ENCODE peak calls at places on chromosomes 7 and 10, in six cellular contexts. One of them, this sample, is unnamed.

GRCh38 chr7:108147031-108147563 is 16.9 kb upstream of the LAMB4 start:
- DNase-seq in IMR-90: no peak
- DNase-seq in H1: no peak
- DNase-seq in mesendoderm: no peak
- DNase-seq in mesenchymal stem cell: no peak
- DNase-seq in trophoblast cell: no peak
- DNase-seq in this sample: no peak

GRCh38 chr10:79375321-79376077 is 28.2 kb downstream of the PPIF start:
- DNase-seq in IMR-90: peak
- DNase-seq in H1: peak
- DNase-seq in mesendoderm: peak
- DNase-seq in mesenchymal stem cell: peak
- DNase-seq in trophoblast cell: no peak
- DNase-seq in this sample: no peak

GRCh38 chr7:19587291-19587690 is 121.5 kb downstream of the POLR1F start:
- DNase-seq in IMR-90: no peak
- DNase-seq in H1: no peak
- DNase-seq in mesendoderm: peak
- DNase-seq in mesenchymal stem cell: no peak
- DNase-seq in trophoblast cell: no peak
- DNase-seq in this sample: no peak

GRCh38 chr7:105268056-105268455 is 120.7 kb downstream of the SRPK2 start:
- DNase-seq in IMR-90: peak
- DNase-seq in H1: no peak
- DNase-seq in mesendoderm: no peak
- DNase-seq in mesenchymal stem cell: peak
- DNase-seq in trophoblast cell: peak
- DNase-seq in this sample: no peak

GRCh38 chr7:20786779-20787651 is at the start of gene SP8:
- DNase-seq in IMR-90: peak
- DNase-seq in H1: peak
- DNase-seq in mesendoderm: peak
- DNase-seq in mesenchymal stem cell: peak
- DNase-seq in trophoblast cell: peak
- DNase-seq in this sample: peak

GRCh38 chr10:77946084-77946483 is 19.5 kb upstream of the DLG5 start:
- DNase-seq in IMR-90: no peak
- DNase-seq in H1: no peak
- DNase-seq in mesendoderm: no peak
- DNase-seq in mesenchymal stem cell: no peak
- DNase-seq in trophoblast cell: no peak
- DNase-seq in this sample: no peak

GRCh38 chr10:75926763-75927162 is 495.3 kb downstream of the LRMDA start:
- DNase-seq in IMR-90: peak
- DNase-seq in H1: no peak
- DNase-seq in mesendoderm: peak
- DNase-seq in mesenchymal stem cell: no peak
- DNase-seq in trophoblast cell: peak
- DNase-seq in this sample: no peak

GRCh38 chr7:88218836-88219605 is 817 bp downstream of the SRI start:
- DNase-seq in IMR-90: peak
- DNase-seq in H1: no peak
- DNase-seq in mesendoderm: peak
- DNase-seq in mesenchymal stem cell: peak
- DNase-seq in trophoblast cell: peak
- DNase-seq in this sample: no peak

GRCh38 chr7:135715673-135716072 is 12.3 kb downstream of the SLC13A4 start:
- DNase-seq in IMR-90: no peak
- DNase-seq in H1: no peak
- DNase-seq in mesendoderm: no peak
- DNase-seq in mesenchymal stem cell: no peak
- DNase-seq in trophoblast cell: no peak
- DNase-seq in this sample: no peak

GRCh38 chr7:44284216-44284615 is 41.2 kb downstream of the CAMK2B start:
- DNase-seq in IMR-90: peak
- DNase-seq in H1: peak
- DNase-seq in mesendoderm: no peak
- DNase-seq in mesenchymal stem cell: no peak
- DNase-seq in trophoblast cell: no peak
- DNase-seq in this sample: no peak

GRCh38 chr10:45000138-45000763 is 472 bp upstream of the ZNF22 start:
- DNase-seq in IMR-90: peak
- DNase-seq in H1: peak
- DNase-seq in mesendoderm: peak
- DNase-seq in mesenchymal stem cell: peak
- DNase-seq in trophoblast cell: peak
- DNase-seq in this sample: no peak

GRCh38 chr10:74047304-74047703 is 49.4 kb downstream of the VCL start:
- DNase-seq in IMR-90: peak
- DNase-seq in H1: no peak
- DNase-seq in mesendoderm: no peak
- DNase-seq in mesenchymal stem cell: peak
- DNase-seq in trophoblast cell: no peak
- DNase-seq in this sample: no peak

GRCh38 chr10:79286318-79286951 is 60.8 kb upstream of the PPIF start:
- DNase-seq in IMR-90: peak
- DNase-seq in H1: no peak
- DNase-seq in mesendoderm: no peak
- DNase-seq in mesenchymal stem cell: peak
- DNase-seq in trophoblast cell: peak
- DNase-seq in this sample: no peak

GRCh38 chr7:138875794-138876193 is 77.8 kb upstream of the ATP6V0A4 start:
- DNase-seq in IMR-90: peak
- DNase-seq in H1: no peak
- DNase-seq in mesendoderm: no peak
- DNase-seq in mesenchymal stem cell: peak
- DNase-seq in trophoblast cell: peak
- DNase-seq in this sample: no peak

GRCh38 chr7:31882187-31882586 is 188.0 kb downstream of the PDE1C start:
- DNase-seq in IMR-90: no peak
- DNase-seq in H1: no peak
- DNase-seq in mesendoderm: peak
- DNase-seq in mesenchymal stem cell: no peak
- DNase-seq in trophoblast cell: no peak
- DNase-seq in this sample: no peak

GRCh38 chr7:17046666-17047065 is 164.9 kb upstream of the AGR3 start:
- DNase-seq in IMR-90: no peak
- DNase-seq in H1: no peak
- DNase-seq in mesendoderm: no peak
- DNase-seq in mesenchymal stem cell: no peak
- DNase-seq in trophoblast cell: no peak
- DNase-seq in this sample: no peak

GRCh38 chr10:42866115-42866995 is 83.8 kb downstream of the BMS1 start:
- DNase-seq in IMR-90: peak
- DNase-seq in H1: peak
- DNase-seq in mesendoderm: peak
- DNase-seq in mesenchymal stem cell: peak
- DNase-seq in trophoblast cell: peak
- DNase-seq in this sample: peak

GRCh38 chr10:30897045-30897444 is 134.6 kb downstream of the ZNF438 start:
- DNase-seq in IMR-90: no peak
- DNase-seq in H1: no peak
- DNase-seq in mesendoderm: no peak
- DNase-seq in mesenchymal stem cell: no peak
- DNase-seq in trophoblast cell: no peak
- DNase-seq in this sample: no peak

GRCh38 chr7:135349746-135350145 is 116.1 kb downstream of the STRA8 start:
- DNase-seq in IMR-90: peak
- DNase-seq in H1: no peak
- DNase-seq in mesendoderm: no peak
- DNase-seq in mesenchymal stem cell: no peak
- DNase-seq in trophoblast cell: no peak
- DNase-seq in this sample: no peak

DNA sequence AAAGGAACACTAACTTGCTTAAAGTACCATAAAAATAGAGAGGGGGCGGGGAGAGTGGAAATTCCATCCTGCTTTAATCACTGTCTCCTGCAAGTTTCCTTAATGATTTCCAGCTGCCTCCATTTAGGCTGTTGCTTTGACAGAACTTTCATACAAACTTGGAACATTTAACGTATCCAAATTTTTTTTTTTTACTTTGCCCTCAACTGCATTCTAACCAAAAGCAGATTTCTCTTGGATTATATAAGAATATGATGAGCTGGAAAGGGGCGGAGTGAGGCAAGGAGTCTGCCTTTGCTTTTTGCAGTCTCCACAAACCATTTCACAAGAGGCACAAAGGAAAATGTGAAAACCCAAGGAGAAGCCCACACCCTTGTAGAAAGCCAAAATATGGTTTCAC is 46.6 kb upstream of the COL1A2 start:
- DNase-seq in IMR-90: peak
- DNase-seq in H1: no peak
- DNase-seq in mesendoderm: peak
- DNase-seq in mesenchymal stem cell: peak
- DNase-seq in trophoblast cell: no peak
- DNase-seq in this sample: no peak
- H3K4me3 ChIP-seq in IMR-90: peak
- H3K4me3 ChIP-seq in H1: no peak
- H3K4me3 ChIP-seq in mesendoderm: no peak
- H3K4me3 ChIP-seq in mesenchymal stem cell: no peak
- H3K4me3 ChIP-seq in trophoblast cell: no peak
- H3K4me3 ChIP-seq in this sample: no peak

GRCh38 chr7:55363386-55364170 is 1.6 kb upstream of the LANCL2 start:
- DNase-seq in IMR-90: no peak
- DNase-seq in H1: no peak
- DNase-seq in mesendoderm: no peak
- DNase-seq in mesenchymal stem cell: no peak
- DNase-seq in trophoblast cell: no peak
- DNase-seq in this sample: no peak

GRCh38 chr7:55365103-55365679 is at the start of gene LANCL2:
- DNase-seq in IMR-90: peak
- DNase-seq in H1: no peak
- DNase-seq in mesendoderm: no peak
- DNase-seq in mesenchymal stem cell: peak
- DNase-seq in trophoblast cell: peak
- DNase-seq in this sample: peak

GRCh38 chr7:55366461-55367138 is 1.5 kb downstream of the LANCL2 start:
- DNase-seq in IMR-90: no peak
- DNase-seq in H1: no peak
- DNase-seq in mesendoderm: peak
- DNase-seq in mesenchymal stem cell: peak
- DNase-seq in trophoblast cell: no peak
- DNase-seq in this sample: no peak

GRCh38 chr7:55367283-55367840 is 2.2 kb downstream of the LANCL2 start:
- DNase-seq in IMR-90: no peak
- DNase-seq in H1: no peak
- DNase-seq in mesendoderm: no peak
- DNase-seq in mesenchymal stem cell: no peak
- DNase-seq in trophoblast cell: no peak
- DNase-seq in this sample: no peak

DNA sequence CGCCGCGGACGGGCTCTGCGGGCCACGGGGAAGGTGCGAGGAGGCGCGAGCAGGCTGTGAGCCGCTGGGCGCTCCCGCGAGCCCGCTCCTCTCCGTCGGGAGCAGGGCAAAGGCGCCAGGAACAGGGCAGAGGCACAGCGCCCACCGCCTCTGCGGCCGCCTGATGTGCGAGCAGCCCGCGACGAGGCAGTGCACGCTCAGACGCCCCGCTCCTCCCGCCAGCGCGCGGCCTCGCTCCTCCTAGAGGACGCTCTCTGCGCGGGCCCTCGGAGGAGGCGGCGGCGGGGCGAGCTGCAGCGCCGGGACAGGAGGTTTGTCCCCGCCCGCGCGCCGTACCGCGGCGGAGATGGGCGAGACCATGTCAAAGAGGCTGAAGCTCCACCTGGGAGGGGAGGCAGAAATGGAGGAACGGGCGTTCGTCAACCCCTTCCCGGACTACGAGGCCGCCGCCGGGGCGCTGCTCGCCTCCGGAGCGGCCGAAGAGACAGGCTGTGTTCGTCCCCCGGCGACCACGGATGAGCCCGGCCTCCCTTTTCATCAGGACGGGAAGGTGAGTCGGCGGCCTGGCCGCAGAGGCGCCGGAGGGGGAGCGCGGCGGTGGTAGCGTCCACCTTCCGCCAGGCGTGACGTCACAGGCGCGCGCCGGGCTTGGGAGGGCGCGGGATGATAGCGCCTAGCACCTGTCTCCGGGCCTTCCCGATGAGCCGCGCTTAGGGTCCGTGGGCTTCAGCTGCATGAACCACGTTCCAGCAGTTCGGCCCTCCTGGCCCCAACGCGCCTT is 733 bp downstream of the LANCL2 start:
- DNase-seq in IMR-90: peak
- DNase-seq in H1: peak
- DNase-seq in mesendoderm: peak
- DNase-seq in mesenchymal stem cell: peak
- DNase-seq in trophoblast cell: peak
- DNase-seq in this sample: peak
- H3K23ac ChIP-seq in IMR-90: peak
- H3K23ac ChIP-seq in H1: no peak
- H3K23ac ChIP-seq in mesendoderm: peak
- H3K23ac ChIP-seq in mesenchymal stem cell: peak
- H3K23ac ChIP-seq in trophoblast cell: no peak
- H3K23ac ChIP-seq in this sample: peak

GRCh38 chr7:77830649-77831355 is 32.2 kb downstream of the PHTF2 start:
- DNase-seq in IMR-90: peak
- DNase-seq in H1: no peak
- DNase-seq in mesendoderm: no peak
- DNase-seq in mesenchymal stem cell: no peak
- DNase-seq in trophoblast cell: no peak
- DNase-seq in this sample: no peak

GRCh38 chr7:77827999-77828398 is 29.4 kb downstream of the PHTF2 start:
- DNase-seq in IMR-90: no peak
- DNase-seq in H1: no peak
- DNase-seq in mesendoderm: no peak
- DNase-seq in mesenchymal stem cell: no peak
- DNase-seq in trophoblast cell: no peak
- DNase-seq in this sample: no peak

GRCh38 chr7:77831481-77831880 is 32.9 kb downstream of the PHTF2 start:
- DNase-seq in IMR-90: no peak
- DNase-seq in H1: no peak
- DNase-seq in mesendoderm: no peak
- DNase-seq in mesenchymal stem cell: no peak
- DNase-seq in trophoblast cell: no peak
- DNase-seq in this sample: no peak

GRCh38 chr7:77833136-77833535 is 34.6 kb downstream of the PHTF2 start:
- DNase-seq in IMR-90: peak
- DNase-seq in H1: no peak
- DNase-seq in mesendoderm: no peak
- DNase-seq in mesenchymal stem cell: no peak
- DNase-seq in trophoblast cell: no peak
- DNase-seq in this sample: no peak

GRCh38 chr7:77831953-77832352 is 33.4 kb downstream of the PHTF2 start:
- DNase-seq in IMR-90: no peak
- DNase-seq in H1: no peak
- DNase-seq in mesendoderm: no peak
- DNase-seq in mesenchymal stem cell: no peak
- DNase-seq in trophoblast cell: no peak
- DNase-seq in this sample: no peak
- H3K4me2 ChIP-seq in IMR-90: no peak
- H3K4me2 ChIP-seq in H1: no peak
- H3K4me2 ChIP-seq in mesendoderm: no peak
- H3K4me2 ChIP-seq in mesenchymal stem cell: no peak
- H3K4me2 ChIP-seq in trophoblast cell: no peak
- H3K4me2 ChIP-seq in this sample: no peak

DNA sequence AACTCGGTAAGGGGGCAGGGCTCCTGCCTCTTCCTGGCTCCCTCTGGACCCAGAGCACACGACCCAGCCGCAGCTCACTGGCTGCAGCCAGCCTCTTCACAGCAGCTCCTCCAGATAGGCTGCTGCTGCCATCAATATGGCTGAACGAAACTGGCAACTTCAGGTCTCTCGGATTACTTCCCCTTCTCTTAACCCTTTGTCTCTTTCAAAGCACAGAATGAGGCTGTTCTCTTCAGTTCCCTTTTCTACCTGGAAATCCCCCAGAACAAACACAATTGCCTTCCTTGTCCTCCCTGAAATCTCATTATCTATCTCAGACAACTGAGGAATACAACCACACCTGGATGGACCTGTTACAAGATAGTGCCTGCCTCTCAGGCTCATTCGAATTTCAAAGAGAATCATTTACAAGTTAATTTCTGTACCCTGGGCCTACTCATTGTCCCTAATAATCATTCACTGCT is 193.4 kb upstream of the MBL2 start:
- DNase-seq in IMR-90: no peak
- DNase-seq in H1: no peak
- DNase-seq in mesendoderm: peak
- DNase-seq in mesenchymal stem cell: no peak
- DNase-seq in trophoblast cell: no peak
- DNase-seq in this sample: peak
- H3K4me3 ChIP-seq in IMR-90: no peak
- H3K4me3 ChIP-seq in H1: no peak
- H3K4me3 ChIP-seq in mesendoderm: no peak
- H3K4me3 ChIP-seq in mesenchymal stem cell: no peak
- H3K4me3 ChIP-seq in trophoblast cell: no peak
- H3K4me3 ChIP-seq in this sample: no peak